ENCODE peak calls at places on chromosomes 11 and 22, in ten cellular contexts. G is HTR-8/SVneo, I is neural progenitor cell, E is hypothalamus, O is fibroblast of pulmonary artery, Q is GM12864, N is NCI-H146, L is Daoy, M is cardiac fibroblast, K is posterior vena cava. P is an unnamed sample.
A peak's percentile ranks its signal among the peaks of the same experiment; 100 is the strongest.

GRCh38 chr22:43539572-43540533 is 128.0 kb downstream of the MPPED1 start:
- DNase-seq in K (no peak), G (no peak), L (no peak), N (no peak), M (no peak), Q (no peak), O (no peak), E (no peak), I (no peak), P (no peak)

GRCh38 chr22:48968201-48968959 is 859.3 kb downstream of the BRD1 start:
- DNase-seq in O (no peak), G (no peak), K (peak; percentile 68), L (no peak), M (no peak), Q (no peak), I (peak; percentile 50), E (no peak), N (peak; percentile 71), P (no peak)

GRCh38 chr11:109940816-109941215 is 152.4 kb upstream of the ZC3H12C start:
- DNase-seq in L (peak; percentile 65), G (peak; percentile 38), O (peak; percentile 82), Q (no peak), M (peak; percentile 55), N (no peak), K (no peak), I (no peak), E (no peak), P (no peak)

GRCh38 chr11:114162719-114163123 is 103.2 kb downstream of the ZBTB16 start:
- DNase-seq in G (peak; percentile 86), N (no peak), Q (no peak), E (peak; percentile 72), O (peak; percentile 100), L (peak; percentile 84), K (peak; percentile 95), M (peak; percentile 100), I (no peak), P (no peak)

GRCh38 chr11:63564785-63565350 is 1.7 kb upstream of the PLAAT2 start:
- DNase-seq in E (no peak), L (no peak), K (no peak), N (no peak), M (no peak), I (no peak), G (no peak), Q (no peak), O (no peak), P (no peak)

GRCh38 chr11:72971211-72971610 is 157.0 kb downstream of the ATG16L2 start:
- DNase-seq in E (no peak), L (no peak), K (no peak), I (no peak), G (no peak), O (no peak), M (no peak), Q (no peak), N (no peak), P (no peak)

GRCh38 chr11:70872950-70873735 is 379.2 kb downstream of the SHANK2 start:
- DNase-seq in M (no peak), L (no peak), G (no peak), N (peak; percentile 43), Q (no peak), O (no peak), K (no peak), E (no peak), I (peak; percentile 36), P (no peak)

GRCh38 chr22:50112151-50113118 is 22.6 kb downstream of the MOV10L1 start:
- DNase-seq in N (no peak), Q (no peak), I (no peak), E (no peak), M (peak; percentile 90), K (peak; percentile 74), O (peak; percentile 92), L (peak; percentile 60), G (peak; percentile 37), P (no peak)

GRCh38 chr11:17294033-17294432 is 17.5 kb downstream of the NUCB2 start:
- DNase-seq in N (no peak), M (no peak), G (no peak), O (no peak), I (no peak), K (no peak), Q (no peak), L (no peak), E (no peak), P (no peak)

GRCh38 chr22:42648368-42649260 is 578 bp downstream of the CYB5R3 start:
- DNase-seq in L (peak; percentile 64), N (peak; percentile 49), Q (no peak), I (no peak), K (peak; percentile 87), E (no peak), M (peak; percentile 49), O (peak; percentile 23), G (no peak), P (no peak)

GRCh38 chr11:111561801-111562325 is 21.3 kb downstream of the LAYN start:
- DNase-seq in M (peak; percentile 66), N (no peak), G (peak; percentile 61), I (no peak), E (no peak), L (peak; percentile 13), Q (no peak), K (no peak), O (peak; percentile 88), P (no peak)

GRCh38 chr11:15053201-15053685 is 20.1 kb upstream of the CALCB start:
- DNase-seq in Q (no peak), E (no peak), G (no peak), O (no peak), I (no peak), K (no peak), L (no peak), N (no peak), M (no peak), P (no peak)

GRCh38 chr22:39300198-39300830 is 19.1 kb downstream of the RPL3 start:
- DNase-seq in E (peak; percentile 14), K (no peak), I (no peak), Q (no peak), N (no peak), O (no peak), M (no peak), L (no peak), G (no peak), P (no peak)

GRCh38 chr11:3058753-3059664 is 1.8 kb upstream of the CARS1 start:
- DNase-seq in G (peak; percentile 51), M (peak; percentile 72), L (peak; percentile 86), Q (no peak), N (no peak), O (peak; percentile 78), E (no peak), K (peak; percentile 82), I (no peak), P (no peak)

GRCh38 chr22:44621401-44622146 is 80.4 kb upstream of the PRR5 start:
- DNase-seq in E (no peak), L (no peak), M (no peak), O (no peak), G (no peak), K (peak; percentile 71), I (no peak), N (no peak), Q (no peak), P (no peak)

GRCh38 chr11:62400281-62400680 is 18.6 kb upstream of the SCGB1A1 start:
- DNase-seq in L (no peak), K (peak; percentile 79), I (no peak), G (no peak), O (no peak), M (no peak), E (no peak), N (no peak), Q (no peak), P (no peak)

GRCh38 chr11:34366522-34366921 is 8.7 kb upstream of the ABTB2 start:
- DNase-seq in Q (no peak), O (peak; percentile 53), N (peak; percentile 51), E (no peak), K (no peak), M (peak; percentile 44), I (no peak), L (no peak), G (no peak), P (no peak)

GRCh38 chr22:49968831-49969661 is 8.5 kb downstream of the PIM3 start:
- DNase-seq in L (peak; percentile 3), E (no peak), M (no peak), I (peak; percentile 3), N (no peak), K (peak; percentile 79), G (no peak), Q (no peak), O (no peak), P (no peak)

GRCh38 chr11:61959026-61959608 is 8.3 kb downstream of the FTH1 start:
- DNase-seq in M (no peak), N (no peak), L (no peak), K (peak; percentile 43), G (no peak), E (no peak), O (no peak), I (no peak), Q (no peak), P (no peak)

GRCh38 chr11:64887234-64887756 is 8.9 kb upstream of the EHD1 start:
- DNase-seq in G (no peak), O (no peak), N (peak; percentile 26), K (no peak), E (no peak), Q (no peak), L (no peak), M (no peak), I (no peak), P (no peak)